ENCODE peak calls at places on chromosomes 3 and 15, in nine cellular contexts. U is breast epithelium, O is SHP77, C is IMR-90, F is NCI-H1092, D is heart left ventricle, B is GM19239, K is mucosa of gallbladder, L is upper lobe of right lung. J is an unnamed sample.

GRCh38 chr15:77670558-77671148 is 37.9 kb upstream of the LINGO1 start:
- DNase-seq in U (no peak), O (no peak), C (no peak), F (no peak), D (no peak), B (no peak), K (no peak), L (no peak), J (no peak)

GRCh38 chr3:36305929-36306520 is 74.3 kb upstream of the STAC start:
- DNase-seq in U (no peak), O (no peak), C (no peak), F (no peak), D (no peak), B (no peak), K (no peak), L (no peak), J (no peak)

GRCh38 chr15:65089206-65089824 is 12.8 kb downstream of the KBTBD13 start:
- DNase-seq in U (no peak), O (peak), C (peak), F (no peak), D (no peak), B (no peak), K (no peak), L (no peak), J (no peak)

GRCh38 chr3:196985298-196985697 is 16.7 kb upstream of the PIGZ start:
- DNase-seq in U (no peak), O (no peak), C (no peak), F (no peak), D (peak), B (no peak), K (no peak), L (peak), J (no peak)

GRCh38 chr3:177211503-177212277 is 14.4 kb upstream of the TBL1XR1 start:
- DNase-seq in U (peak), O (peak), C (no peak), F (peak), D (no peak), B (no peak), K (peak), L (no peak), J (no peak)

GRCh38 chr3:185280572-185281365 is 26.9 kb upstream of the EHHADH start:
- DNase-seq in U (no peak), O (peak), C (peak), F (no peak), D (no peak), B (peak), K (no peak), L (no peak), J (peak)

GRCh38 chr3:187150599-187150998 is 11.3 kb upstream of the RPL39L start:
- DNase-seq in U (no peak), O (no peak), C (no peak), F (no peak), D (peak), B (no peak), K (peak), L (no peak), J (no peak)

GRCh38 chr15:73940061-73940981 is 14.1 kb downstream of the LOXL1 start:
- DNase-seq in U (no peak), O (no peak), C (no peak), F (no peak), D (peak), B (no peak), K (no peak), L (no peak), J (no peak)

GRCh38 chr3:134885877-134886621 is 91.0 kb downstream of the EPHB1 start:
- DNase-seq in U (no peak), O (no peak), C (no peak), F (no peak), D (no peak), B (peak), K (no peak), L (no peak), J (no peak)

GRCh38 chr3:89113887-89114840 is 6.7 kb downstream of the EPHA3 start:
- DNase-seq in U (peak), O (peak), C (peak), F (peak), D (peak), B (no peak), K (peak), L (peak), J (peak)

GRCh38 chr3:161070252-161070930 is 34.8 kb downstream of the B3GALNT1 start:
- DNase-seq in U (no peak), O (no peak), C (no peak), F (no peak), D (no peak), B (no peak), K (no peak), L (no peak), J (no peak)

GRCh38 chr15:59191855-59192237 is 14.8 kb upstream of the LDHAL6B start:
- DNase-seq in U (no peak), O (no peak), C (peak), F (no peak), D (no peak), B (no peak), K (no peak), L (no peak), J (no peak)

GRCh38 chr15:90190606-90191343 is 10.4 kb upstream of the SEMA4B start:
- DNase-seq in U (no peak), O (peak), C (no peak), F (no peak), D (no peak), B (no peak), K (no peak), L (no peak), J (peak)

GRCh38 chr15:58378241-58379085 is 53.3 kb upstream of the LIPC start:
- DNase-seq in U (no peak), O (no peak), C (peak), F (no peak), D (no peak), B (no peak), K (no peak), L (no peak), J (no peak)

GRCh38 chr3:77605865-77606264 is 566.0 kb downstream of the ROBO2 start:
- DNase-seq in U (no peak), O (no peak), C (no peak), F (no peak), D (no peak), B (no peak), K (no peak), L (no peak), J (no peak)

GRCh38 chr15:99632521-99632920 is 66.7 kb downstream of the MEF2A start:
- DNase-seq in U (no peak), O (no peak), C (peak), F (no peak), D (no peak), B (no peak), K (no peak), L (no peak), J (no peak)

J was measured in NCI-H510A.